ENCODE peak calls at places on chromosomes 3 and 15, in seven cellular contexts. V is heart left ventricle, D is BJ, P is activated gamma-delta T cell treated with Interleukin-2 at 50 U/mL for 16 hours, J is erythroblast, M is glutamatergic neuron, R is T-cell. S is an unnamed sample.

GRCh38 chr3:98918586-98918985 is 17.1 kb upstream of the DCBLD2 start:
- DNase-seq in M (no peak), D (no peak), R (no peak), J (no peak), V (no peak), P (no peak), S (no peak)

GRCh38 chr3:151047636-151048035 is 37.8 kb upstream of the MED12L start:
- DNase-seq in D (no peak), P (no peak), R (no peak), J (peak; percentile 82), V (no peak), M (no peak), S (no peak)

GRCh38 chr15:100889359-100890058 is 9.9 kb downstream of the ALDH1A3 start:
- DNase-seq in J (no peak), P (no peak), R (no peak), D (peak; percentile 65), M (no peak), V (no peak), S (no peak)

GRCh38 chr3:196274585-196274984 is 12.9 kb downstream of the PCYT1A start:
- DNase-seq in R (peak; percentile 34), M (no peak), P (peak; percentile 51), V (no peak), J (peak; percentile 91), D (no peak), S (no peak)

GRCh38 chr15:76346666-76347506 is 10.3 kb downstream of the ISL2 start:
- DNase-seq in J (no peak), D (peak; percentile 71), P (no peak), V (no peak), R (no peak), M (peak; percentile 63), S (no peak)

GRCh38 chr3:148957586-148957985 is 33.8 kb upstream of the GYG1 start:
- DNase-seq in R (no peak), V (no peak), P (no peak), M (no peak), J (peak; percentile 11), D (no peak), S (no peak)

GRCh38 chr3:21543380-21544075 is 207.5 kb downstream of the ZNF385D start:
- DNase-seq in J (no peak), D (peak; percentile 7), V (no peak), R (no peak), M (no peak), P (no peak), S (no peak)

GRCh38 chr3:57006048-57006709 is 54.3 kb upstream of the SPATA12 start:
- DNase-seq in D (no peak), J (no peak), R (no peak), V (no peak), M (no peak), P (no peak), S (no peak)

GRCh38 chr15:101091080-101092017 is 160.5 kb downstream of the CHSY1 start:
- DNase-seq in J (no peak), P (no peak), M (no peak), V (peak; percentile 76), D (peak; percentile 71), R (no peak), S (no peak)

GRCh38 chr3:107942244-107942643 is 148.6 kb downstream of the CD47 start:
- DNase-seq in D (no peak), V (no peak), M (no peak), R (no peak), J (no peak), P (peak; percentile 5), S (no peak)

GRCh38 chr3:27542469-27542868 is 58.3 kb upstream of the SLC4A7 start:
- DNase-seq in P (no peak), D (no peak), V (no peak), M (no peak), J (no peak), R (no peak), S (no peak)

GRCh38 chr3:100833483-100833882 is 124.2 kb downstream of the TFG start:
- DNase-seq in P (no peak), R (no peak), D (no peak), J (no peak), M (no peak), V (no peak), S (no peak)

GRCh38 chr3:9945358-9945757 is 6.8 kb downstream of the PRRT3 start:
- DNase-seq in D (no peak), J (no peak), M (no peak), P (no peak), R (no peak), V (no peak), S (no peak)

GRCh38 chr15:60479711-60480110 is 769 bp upstream of the ICE2 start:
- DNase-seq in V (no peak), M (no peak), J (peak; percentile 39), R (no peak), P (no peak), D (no peak), S (no peak)

GRCh38 chr3:63159764-63160163 is 118.3 kb upstream of the SYNPR start:
- DNase-seq in P (no peak), V (no peak), M (no peak), J (no peak), R (no peak), D (no peak), S (no peak)

GRCh38 chr3:143736651-143737050 is 111.6 kb downstream of the SLC9A9 start:
- DNase-seq in J (no peak), D (no peak), V (no peak), R (no peak), M (no peak), P (no peak), S (no peak)

GRCh38 chr15:99442268-99442897 is 123.4 kb upstream of the MEF2A start:
- DNase-seq in M (no peak), R (no peak), J (peak; percentile 21), V (peak; percentile 83), D (peak; percentile 82), P (no peak), S (no peak)

GRCh38 chr3:33047842-33048834 is 48.8 kb downstream of the GLB1 start:
- DNase-seq in M (no peak), V (no peak), J (no peak), P (peak; percentile 59), R (peak; percentile 50), D (no peak), S (no peak)

GRCh38 chr15:62063851-62064635 is 2.7 kb upstream of the C2CD4A start:
- DNase-seq in V (no peak), P (no peak), M (no peak), J (no peak), D (no peak), R (no peak), S (no peak)

GRCh38 chr3:130728037-130728436 is 18.6 kb downstream of the PIK3R4 start:
- DNase-seq in D (no peak), M (no peak), R (no peak), J (no peak), P (no peak), V (no peak), S (no peak)

GRCh38 chr3:117892431-117892841 is 1142.2 kb downstream of the IGSF11 start:
- DNase-seq in V (no peak), D (no peak), R (no peak), P (no peak), M (no peak), J (no peak), S (no peak)

GRCh38 chr3:150666167-150666566 is 37.6 kb downstream of the ERICH6 start:
- DNase-seq in P (no peak), R (no peak), M (no peak), J (no peak), D (no peak), V (no peak), S (no peak)

GRCh38 chr3:4548769-4549168 is 55.6 kb downstream of the ITPR1 start:
- DNase-seq in R (no peak), P (no peak), J (no peak), M (no peak), D (no peak), V (no peak), S (no peak)

GRCh38 chr15:58724471-58724870 is 25.0 kb downstream of the ADAM10 start:
- DNase-seq in D (no peak), V (no peak), P (no peak), J (no peak), M (no peak), R (no peak), S (no peak)

GRCh38 chr15:40650479-40650878 is 44.5 kb upstream of the RAD51 start:
- DNase-seq in V (no peak), M (no peak), R (no peak), P (no peak), J (no peak), D (no peak), S (no peak)

GRCh38 chr3:110106805-110107204 is 769.5 kb upstream of the DPPA4 start:
- DNase-seq in V (no peak), D (no peak), P (no peak), J (no peak), R (no peak), M (no peak), S (no peak)

GRCh38 chr3:177826253-177826652 is 629.0 kb upstream of the TBL1XR1 start:
- DNase-seq in M (no peak), D (no peak), V (no peak), P (no peak), R (no peak), J (no peak), S (no peak)

GRCh38 chr15:81002254-81003022 is 1.7 kb downstream of the TLNRD1 start:
- DNase-seq in R (no peak), V (peak; percentile 68), P (no peak), M (peak; percentile 53), J (no peak), D (no peak), S (no peak)

GRCh38 chr3:58539636-58540035 is 2.6 kb upstream of the ACOX2 start:
- DNase-seq in D (no peak), V (no peak), R (no peak), M (no peak), J (no peak), P (no peak), S (no peak)

GRCh38 chr3:177320765-177321247 is 123.5 kb upstream of the TBL1XR1 start:
- DNase-seq in M (no peak), P (no peak), V (no peak), R (no peak), D (no peak), J (no peak), S (no peak)

GRCh38 chr15:67179411-67179995 is 75.0 kb downstream of the AAGAB start:
- DNase-seq in R (no peak), D (no peak), J (peak; percentile 32), V (no peak), P (no peak), M (no peak), S (no peak)

GRCh38 chr3:66816110-66816761 is 181.9 kb upstream of the KBTBD8 start:
- DNase-seq in V (no peak), R (no peak), M (no peak), D (no peak), J (peak; percentile 53), P (no peak), S (peak; percentile 14)

GRCh38 chr3:54071596-54071995 is 50.8 kb upstream of the CACNA2D3 start:
- DNase-seq in M (no peak), D (no peak), R (no peak), V (no peak), J (no peak), P (no peak), S (no peak)

GRCh38 chr3:154430014-154430413 is at the start of gene GPR149:
- DNase-seq in D (no peak), V (no peak), R (no peak), P (no peak), M (peak; percentile 37), J (no peak), S (no peak)

S was measured in NCI-H1048.